ENCODE peak calls at places on chromosomes 5 and 9, in six cellular contexts. X, Y, H, N, U and J are unnamed samples.

GRCh38 chr5:57777174-57777581 is 294.6 kb upstream of the ACTBL2 start:
- DNase-seq in U (no peak), Y (no peak), N (no peak), X (no peak), H (no peak), J (no peak)

GRCh38 chr9:130183133-130183762 is 11.0 kb downstream of the NCS1 start:
- DNase-seq in H (no peak), Y (peak), U (no peak), N (no peak), X (no peak), J (no peak)

GRCh38 chr5:134420326-134420725 is 8.6 kb upstream of the CDKN2AIPNL start:
- DNase-seq in X (no peak), Y (no peak), U (no peak), N (no peak), H (no peak), J (no peak)

GRCh38 chr9:95116820-95117204 is 200.7 kb downstream of the FANCC start:
- DNase-seq in X (no peak), H (no peak), U (peak), Y (no peak), N (no peak), J (no peak)

GRCh38 chr5:151219789-151220188 is 4.1 kb downstream of the CCDC69 start:
- DNase-seq in X (no peak), Y (no peak), H (no peak), U (no peak), N (no peak), J (no peak)

GRCh38 chr5:64331597-64332277 is 166.1 kb downstream of the RNF180 start:
- DNase-seq in Y (no peak), U (no peak), X (peak), N (no peak), H (no peak), J (no peak)

GRCh38 chr5:109877670-109878045 is 187.9 kb downstream of the MAN2A1 start:
- DNase-seq in X (no peak), U (no peak), Y (no peak), N (no peak), H (peak), J (no peak)

GRCh38 chr5:73654171-73654811 is 28.3 kb downstream of the ARHGEF28 start:
- DNase-seq in N (no peak), U (no peak), H (no peak), Y (no peak), X (no peak), J (no peak)

GRCh38 chr9:107650321-107650720 is 160.8 kb upstream of the KLF4 start:
- DNase-seq in X (no peak), Y (no peak), N (no peak), H (no peak), U (no peak), J (no peak)

GRCh38 chr9:121271368-121272351 is 3.7 kb downstream of the GSN start:
- DNase-seq in Y (no peak), N (no peak), X (peak), U (peak), H (no peak), J (no peak)

GRCh38 chr5:102638912-102639652 is 116.0 kb upstream of the PAM start:
- DNase-seq in U (no peak), N (no peak), Y (no peak), H (no peak), X (no peak), J (no peak)

DNA sequence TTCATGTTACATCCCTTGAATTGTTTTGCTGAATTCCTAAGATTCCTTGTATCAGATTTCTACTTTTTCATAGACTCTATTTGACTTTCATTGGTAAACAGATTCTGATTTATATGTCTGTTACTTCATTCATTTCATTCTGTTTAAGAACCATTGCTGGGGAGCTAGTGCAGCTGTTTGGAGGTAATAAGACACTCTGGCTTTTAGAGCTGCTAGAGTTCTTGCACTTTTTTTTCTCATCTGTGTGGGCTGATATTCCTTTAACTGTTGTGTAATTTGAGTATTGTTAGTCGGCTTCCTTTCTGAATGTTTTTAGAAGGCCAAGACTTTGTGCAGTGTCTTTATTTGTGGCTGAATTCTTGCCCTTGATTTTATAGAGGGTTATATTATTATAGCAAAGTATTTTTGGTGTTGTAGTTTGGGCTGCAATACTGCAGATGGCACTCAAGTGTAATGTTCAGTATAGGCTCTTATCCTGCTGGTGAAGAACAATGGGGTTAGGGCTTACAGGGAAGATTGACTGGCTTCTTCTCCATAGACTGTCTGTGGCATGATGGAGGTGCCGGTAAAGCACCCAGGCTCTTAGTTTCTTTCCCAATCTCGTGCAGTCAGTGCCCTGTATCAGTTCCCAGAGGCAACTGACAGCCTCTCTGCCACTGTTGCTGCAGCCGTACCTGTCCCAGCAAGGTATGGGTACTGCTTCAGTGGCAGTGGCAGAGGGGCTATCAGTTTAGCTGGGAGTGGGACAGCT is 162.2 kb downstream of the OXCT1 start:
- DNase-seq in Y (peak), X (no peak), N (no peak), U (no peak), H (peak), J (no peak)
- TF ChIP-seq CTCF in Y (peak), X (no peak), N (no peak), U (no peak), H (peak), J (peak)

GRCh38 chr5:94248175-94248875 is 370.1 kb downstream of the KIAA0825 start:
- DNase-seq in X (no peak), N (no peak), Y (peak), H (no peak), U (no peak), J (no peak)

GRCh38 chr5:94249430-94249829 is 369.0 kb downstream of the KIAA0825 start:
- DNase-seq in U (no peak), H (no peak), Y (no peak), X (no peak), N (no peak), J (no peak)

DNA sequence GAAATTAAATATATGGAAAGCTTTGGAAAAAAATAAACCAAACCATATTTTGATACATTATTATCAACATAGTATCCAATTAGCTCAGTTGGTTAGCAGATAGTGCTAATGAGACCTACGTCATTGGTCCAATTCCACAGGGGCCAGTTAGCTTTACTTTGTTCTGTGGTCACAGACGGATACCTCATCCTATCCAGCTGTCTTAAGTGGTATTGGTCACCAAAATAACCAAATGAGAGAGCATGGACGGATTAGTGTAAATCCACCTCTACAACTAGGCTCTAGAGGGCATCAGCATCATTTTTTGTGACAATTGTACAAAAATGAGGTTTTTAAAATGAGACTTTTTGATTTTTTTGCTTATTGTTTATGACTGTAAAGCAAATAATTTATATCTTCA is 364.2 kb downstream of the KIAA0825 start:
- DNase-seq in U (no peak), Y (no peak), X (no peak), H (no peak), N (no peak), J (no peak)
- TF ChIP-seq CTCF in U (no peak), Y (no peak), X (no peak), H (no peak), N (no peak), J (no peak)

GRCh38 chr5:40828690-40829661 is 6.0 kb downstream of the RPL37 start:
- DNase-seq in Y (no peak), N (no peak), U (no peak), H (no peak), X (no peak), J (no peak)
- TF ChIP-seq CTCF in Y (no peak), N (no peak), U (no peak), H (no peak), X (no peak), J (no peak)

GRCh38 chr5:36944607-36945225 is 68.1 kb downstream of the NIPBL start:
- DNase-seq in X (no peak), N (no peak), H (peak), U (no peak), Y (peak), J (no peak)
- TF ChIP-seq CTCF in X (peak), N (peak), H (peak), U (no peak), Y (peak), J (peak)

GRCh38 chr9:124766815-124767554 is 4.1 kb downstream of the NR6A1 start:
- DNase-seq in X (no peak), U (no peak), H (no peak), N (no peak), Y (no peak), J (no peak)
- TF ChIP-seq CTCF in X (no peak), U (no peak), H (peak), N (no peak), Y (peak), J (peak)

DNA sequence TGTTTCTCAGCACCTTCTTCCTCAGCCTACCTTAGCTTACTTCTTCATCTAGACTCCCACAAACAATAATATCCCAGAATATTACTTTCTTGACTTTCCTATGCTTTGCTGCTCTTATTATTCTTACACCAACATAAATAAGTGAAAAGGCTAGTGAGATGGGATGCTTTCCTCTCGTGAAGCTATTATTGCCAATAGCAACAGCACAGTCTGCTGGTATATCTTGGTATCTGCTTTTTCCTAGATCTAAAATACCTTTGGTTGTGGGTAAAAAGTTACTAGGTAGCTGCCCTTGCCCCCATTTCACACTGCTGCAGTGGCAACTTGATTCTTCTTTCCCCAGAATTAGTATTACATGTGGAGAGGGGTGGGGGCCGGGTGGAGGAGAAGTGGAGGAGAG is 26.1 kb upstream of the GLIPR2 start:
- DNase-seq in Y (no peak), X (no peak), U (no peak), H (no peak), N (no peak), J (no peak)
- TF ChIP-seq CTCF in Y (no peak), X (no peak), U (no peak), H (peak), N (no peak), J (no peak)

DNA sequence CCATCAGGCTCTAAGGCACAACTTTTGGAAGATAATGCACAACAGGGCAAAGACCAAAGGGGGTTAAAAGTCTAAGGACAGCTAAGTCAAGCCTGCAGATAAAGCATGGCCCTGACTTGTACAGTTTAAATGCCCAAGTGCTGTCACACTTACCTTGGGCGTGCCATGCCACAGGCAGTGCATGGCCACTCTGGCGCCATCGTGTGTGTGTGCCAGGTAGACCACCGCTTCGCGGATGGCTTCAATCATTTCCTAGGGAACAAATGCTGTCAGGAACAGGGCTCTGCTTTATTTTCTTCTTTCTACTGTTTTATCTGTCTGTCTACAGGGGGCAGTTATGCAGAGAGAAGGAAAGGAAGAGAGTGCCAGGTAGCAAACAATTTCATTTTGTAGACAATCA is 19.3 kb downstream of the PUM3 start:
- DNase-seq in U (no peak), N (no peak), H (no peak), X (no peak), Y (peak), J (peak)
- TF ChIP-seq CTCF in U (no peak), N (no peak), H (no peak), X (no peak), Y (peak), J (peak)

DNA sequence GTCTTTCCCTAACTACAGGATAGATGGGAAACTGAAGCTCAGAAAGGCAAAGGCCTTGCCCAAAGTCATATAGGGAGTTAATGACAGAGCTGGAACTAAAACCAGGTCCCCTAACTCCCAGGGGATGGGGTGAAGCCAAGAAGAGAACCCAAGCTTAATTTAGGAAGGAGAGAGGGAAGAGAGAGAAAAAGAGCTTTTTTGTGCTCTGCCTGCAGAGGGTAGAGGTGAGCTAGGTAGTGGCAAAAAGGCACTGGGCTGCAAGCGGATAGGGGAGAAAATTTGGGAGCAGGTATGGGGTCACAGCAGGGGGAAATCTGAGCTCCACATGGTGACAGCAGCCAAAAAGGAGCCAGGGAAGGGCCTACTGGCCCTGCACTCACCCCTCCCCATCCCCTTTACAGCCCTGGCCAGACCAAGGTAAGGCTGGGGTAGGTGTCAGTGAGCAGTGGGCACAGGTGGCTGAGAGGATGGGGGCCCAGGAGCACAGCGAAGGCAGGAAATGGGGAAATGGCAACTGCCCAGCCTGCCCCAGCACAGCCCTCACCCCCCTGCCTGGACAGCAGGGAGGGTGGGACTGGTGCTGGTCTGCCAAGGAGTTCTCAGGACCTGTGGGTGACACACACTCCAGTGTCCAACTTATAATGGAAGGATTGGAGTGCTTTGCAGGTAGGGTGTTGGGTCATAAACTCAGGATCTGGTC is 3.3 kb downstream of the ENHO start:
- DNase-seq in N (no peak), Y (no peak), H (no peak), U (no peak), X (no peak), J (no peak)
- TF ChIP-seq CTCF in N (no peak), Y (no peak), H (no peak), U (no peak), X (no peak), J (no peak)